ENCODE peak calls at places on chromosomes 3 and 15, in five cellular contexts. X, Y, Q, D and T are unnamed samples.

GRCh38 chr3:44721231-44722102 is 8.0 kb upstream of the ZNF501 start:
- DNase-seq in X (no peak), D (no peak), Y (no peak), Q (no peak), T (no peak)

GRCh38 chr3:102165367-102165766 is 269.4 kb upstream of the ZPLD1 start:
- DNase-seq in D (peak; percentile 48), Q (no peak), X (no peak), Y (no peak), T (no peak)

GRCh38 chr3:188421836-188422540 is 268.0 kb downstream of the LPP start:
- DNase-seq in X (no peak), D (peak; percentile 48), Y (no peak), Q (no peak), T (no peak)

GRCh38 chr15:76258460-76258859 is 52.8 kb downstream of the ETFA start:
- DNase-seq in Y (no peak), X (no peak), D (no peak), Q (no peak), T (no peak)

GRCh38 chr3:107904536-107905066 is 186.2 kb downstream of the CD47 start:
- DNase-seq in Q (no peak), X (no peak), Y (no peak), D (no peak), T (no peak)

GRCh38 chr3:88101142-88101541 is 42.1 kb downstream of the ZNF654 start:
- DNase-seq in D (peak; percentile 54), X (no peak), Q (no peak), Y (no peak), T (no peak)

GRCh38 chr3:6799264-6799915 is 61.5 kb upstream of the GRM7 start:
- DNase-seq in Q (no peak), D (peak; percentile 1), X (peak; percentile 20), Y (no peak), T (no peak)

GRCh38 chr3:14680716-14681115 is 5.8 kb downstream of the C3orf20 start:
- DNase-seq in D (no peak), X (no peak), Q (no peak), Y (no peak), T (no peak)

GRCh38 chr15:38041576-38041975 is 107.1 kb downstream of the TMCO5A start:
- DNase-seq in X (no peak), D (peak; percentile 34), Q (no peak), Y (no peak), T (no peak)

GRCh38 chr3:141485578-141486415 is 1.0 kb upstream of the RASA2 start:
- DNase-seq in D (peak; percentile 62), Y (no peak), X (no peak), Q (no peak), T (peak; percentile 19)

DNA sequence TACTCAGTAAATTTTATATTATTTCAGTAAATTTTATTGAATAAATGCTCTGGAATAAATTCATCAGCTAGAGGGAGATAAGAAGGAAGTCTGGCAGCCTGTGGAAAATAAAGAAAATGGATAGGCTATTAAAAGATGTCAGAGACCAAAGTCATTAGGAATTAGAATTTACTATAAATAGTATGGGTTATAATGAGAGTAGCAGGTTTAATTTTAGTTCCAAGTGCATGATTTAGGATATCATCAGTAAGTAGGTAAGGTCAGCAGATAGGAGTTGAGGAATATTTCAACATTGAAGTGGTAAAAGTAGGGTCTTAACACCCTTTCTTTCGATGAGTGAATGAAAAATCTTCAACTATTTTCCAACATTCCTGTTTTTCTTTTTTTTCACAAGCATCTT is 64.6 kb downstream of the SNRPN start:
- DNase-seq in X (no peak), Q (no peak), D (no peak), Y (no peak), T (no peak)
- H3K9me3 ChIP-seq in X (peaks cover 10% of the 10 kb centered on the region), Q (peaks cover 4% of the 10 kb centered on the region), D (peaks cover 46% of the 10 kb centered on the region), Y (peaks cover 27% of the 10 kb centered on the region), T (peaks cover 62% of the 10 kb centered on the region)

DNA sequence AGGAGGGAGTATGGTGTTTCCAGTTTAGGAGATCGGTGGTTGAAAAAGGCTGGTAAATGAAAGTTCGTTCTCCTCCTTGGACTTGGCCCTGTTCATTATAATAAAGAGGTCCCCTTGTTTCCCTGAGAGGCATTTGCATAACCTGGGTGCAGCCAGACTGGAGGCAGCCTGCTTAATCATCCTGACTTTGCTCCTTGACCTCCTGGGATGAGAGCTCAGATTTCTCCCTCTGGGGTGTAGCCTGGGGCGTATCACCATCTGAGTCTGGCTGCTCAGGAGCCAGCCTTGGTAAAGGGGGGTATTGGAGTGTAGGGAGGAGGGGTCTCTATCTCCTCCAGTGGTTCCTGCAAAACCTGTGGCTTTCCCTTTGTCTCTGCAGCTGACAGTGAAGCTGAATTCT is 21.3 kb upstream of the ACAD9 start:
- DNase-seq in Q (no peak), D (peak; percentile 5), Y (no peak), X (no peak), T (no peak)
- H3K9me3 ChIP-seq in Q (peaks cover 3% of the 10 kb centered on the region), D (peaks cover 43% of the 10 kb centered on the region), Y (peaks cover 20% of the 10 kb centered on the region), X (peaks cover 54% of the 10 kb centered on the region), T (peaks cover 36% of the 10 kb centered on the region)

DNA sequence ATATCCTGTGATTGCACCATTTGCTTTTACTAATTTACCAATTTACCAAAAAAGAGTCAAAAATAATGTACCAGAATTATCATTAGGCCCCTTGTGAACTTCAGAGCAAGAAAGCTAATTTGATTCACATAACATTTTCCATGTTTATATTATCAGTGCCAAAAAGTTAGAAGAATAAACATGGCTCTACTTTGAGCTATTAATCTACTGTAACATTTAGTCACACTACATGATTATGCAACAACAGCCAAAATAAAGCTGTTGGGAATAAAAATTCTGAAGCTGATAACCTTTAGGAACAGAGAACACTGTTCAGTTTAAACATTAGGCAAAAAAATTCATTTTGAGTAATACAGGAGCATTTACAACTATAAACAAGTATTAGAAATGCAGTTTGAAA is 63.6 kb downstream of the PROS1 start:
- DNase-seq in Y (no peak), Q (no peak), X (no peak), D (peak; percentile 8), T (no peak)
- H3K9me3 ChIP-seq in Y (no peaks in the 10 kb centered on the region), Q (no peaks in the 10 kb centered on the region), X (no peaks in the 10 kb centered on the region), D (no peaks in the 10 kb centered on the region), T (no peaks in the 10 kb centered on the region)

GRCh38 chr15:47484119-47484518 is 233.2 kb upstream of the SEMA6D start:
- DNase-seq in D (no peak), Y (no peak), X (no peak), Q (no peak), T (no peak)

GRCh38 chr15:47486051-47486450 is 231.3 kb upstream of the SEMA6D start:
- DNase-seq in X (no peak), Y (no peak), Q (no peak), D (no peak), T (no peak)

GRCh38 chr15:47484997-47485396 is 232.3 kb upstream of the SEMA6D start:
- DNase-seq in Q (no peak), X (no peak), D (no peak), Y (no peak), T (no peak)

GRCh38 chr15:47485419-47485818 is 231.9 kb upstream of the SEMA6D start:
- DNase-seq in Y (no peak), Q (no peak), D (no peak), X (no peak), T (no peak)
- H3K9me3 ChIP-seq in Y (no peaks in the 10 kb centered on the region), Q (no peaks in the 10 kb centered on the region), D (no peaks in the 10 kb centered on the region), X (no peaks in the 10 kb centered on the region), T (no peaks in the 10 kb centered on the region)

GRCh38 chr3:27824312-27825200 is 102.4 kb upstream of the EOMES start:
- DNase-seq in D (no peak), Q (no peak), X (no peak), Y (no peak), T (no peak)

GRCh38 chr3:27827041-27827440 is 104.9 kb upstream of the EOMES start:
- DNase-seq in D (no peak), Q (no peak), Y (no peak), X (no peak), T (no peak)

DNA sequence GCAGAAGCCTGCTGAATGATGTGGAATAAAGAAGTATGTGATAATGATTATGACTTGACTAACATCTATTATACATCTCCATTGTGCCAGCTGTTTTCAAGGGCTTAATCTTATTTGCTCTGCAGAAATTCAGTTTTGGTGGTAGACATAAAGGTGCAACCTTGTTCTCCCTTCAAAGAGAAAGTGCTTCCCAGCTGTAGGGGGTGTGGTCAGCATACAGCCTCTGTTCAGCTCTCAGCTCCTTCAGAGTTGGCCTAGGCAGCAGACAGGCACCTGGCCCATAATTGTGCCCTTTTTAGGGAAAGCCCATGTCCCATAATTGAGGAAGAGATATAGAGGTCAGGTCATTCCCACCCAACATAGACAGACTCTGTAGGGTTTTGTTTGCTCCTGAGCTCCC is 104.3 kb upstream of the EOMES start:
- DNase-seq in X (no peak), Q (no peak), D (no peak), Y (no peak), T (no peak)
- H3K9me3 ChIP-seq in X (no peaks in the 10 kb centered on the region), Q (no peaks in the 10 kb centered on the region), D (no peaks in the 10 kb centered on the region), Y (no peaks in the 10 kb centered on the region), T (no peaks in the 10 kb centered on the region)

DNA sequence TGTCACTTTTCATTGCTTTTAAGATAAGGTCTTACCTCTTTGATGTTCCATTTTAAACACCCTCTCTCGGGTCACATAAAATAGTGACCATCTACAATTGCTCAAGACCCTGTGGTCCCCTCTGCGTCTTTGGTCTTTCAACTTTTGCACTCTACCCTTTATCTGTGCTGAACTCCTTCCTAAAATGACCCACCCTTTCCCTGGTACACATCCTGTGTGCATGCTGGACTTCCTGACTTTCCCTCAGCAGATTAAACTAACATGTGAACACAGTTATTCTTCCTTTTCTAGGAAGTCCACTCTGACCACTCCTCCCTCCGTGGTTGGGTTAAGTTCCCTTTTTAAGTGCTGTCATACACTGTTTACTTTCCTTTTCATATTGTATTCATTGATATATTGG is 414.2 kb downstream of the GABRB3 start:
- DNase-seq in Y (no peak), D (no peak), Q (no peak), X (no peak), T (no peak)
- H3K9me3 ChIP-seq in Y (no peaks in the 10 kb centered on the region), D (no peaks in the 10 kb centered on the region), Q (no peaks in the 10 kb centered on the region), X (no peaks in the 10 kb centered on the region), T (no peaks in the 10 kb centered on the region)

GRCh38 chr3:40871411-40871810 is 327.9 kb upstream of the CTNNB1 start:
- DNase-seq in Y (no peak), Q (no peak), D (no peak), X (no peak), T (no peak)
- H3K9me3 ChIP-seq in Y (no peaks in the 10 kb centered on the region), Q (no peaks in the 10 kb centered on the region), D (no peaks in the 10 kb centered on the region), X (no peaks in the 10 kb centered on the region), T (no peaks in the 10 kb centered on the region)